ENCODE peak calls at places on chromosomes 13 and 19, in six cellular contexts. One of them, this sample, is unnamed.

GRCh38 chr19:5654931-5655330 is 25.4 kb downstream of the MICOS13 start:
- DNase-seq in breast epithelium: no peak
- DNase-seq in suprapubic skin: no peak
- DNase-seq in prostate gland: no peak
- DNase-seq in endothelial cell of umbilical vein: no peak
- DNase-seq in transverse colon: no peak
- DNase-seq in this sample: no peak

GRCh38 chr19:35249848-35250711 is 1.3 kb downstream of the LSR start:
- DNase-seq in transverse colon: no peak
- DNase-seq in prostate gland: no peak
- DNase-seq in breast epithelium: no peak
- DNase-seq in endothelial cell of umbilical vein: no peak
- DNase-seq in suprapubic skin: peak
- DNase-seq in this sample: no peak

GRCh38 chr13:45928843-45929242 is 77.3 kb upstream of the SIAH3 start:
- DNase-seq in endothelial cell of umbilical vein: no peak
- DNase-seq in breast epithelium: no peak
- DNase-seq in suprapubic skin: no peak
- DNase-seq in transverse colon: no peak
- DNase-seq in prostate gland: no peak
- DNase-seq in this sample: no peak

GRCh38 chr13:110425444-110425780 is 118.3 kb downstream of the COL4A2 start:
- DNase-seq in suprapubic skin: no peak
- DNase-seq in prostate gland: no peak
- DNase-seq in endothelial cell of umbilical vein: peak
- DNase-seq in transverse colon: no peak
- DNase-seq in breast epithelium: no peak
- DNase-seq in this sample: no peak

GRCh38 chr19:8036438-8037099 is 16.0 kb upstream of the CCL25 start:
- DNase-seq in breast epithelium: no peak
- DNase-seq in suprapubic skin: no peak
- DNase-seq in endothelial cell of umbilical vein: no peak
- DNase-seq in prostate gland: no peak
- DNase-seq in transverse colon: no peak
- DNase-seq in this sample: no peak

GRCh38 chr19:43330726-43331434 is 22.6 kb upstream of the CD177 start:
- DNase-seq in prostate gland: no peak
- DNase-seq in transverse colon: no peak
- DNase-seq in breast epithelium: no peak
- DNase-seq in endothelial cell of umbilical vein: no peak
- DNase-seq in suprapubic skin: no peak
- DNase-seq in this sample: no peak

GRCh38 chr13:68257111-68257842 is 1027.1 kb upstream of the PCDH9 start:
- DNase-seq in suprapubic skin: no peak
- DNase-seq in endothelial cell of umbilical vein: no peak
- DNase-seq in transverse colon: no peak
- DNase-seq in prostate gland: no peak
- DNase-seq in breast epithelium: no peak
- DNase-seq in this sample: no peak

GRCh38 chr19:53037101-53038097 is 7.1 kb upstream of the ERVV-2 start:
- DNase-seq in prostate gland: no peak
- DNase-seq in transverse colon: no peak
- DNase-seq in breast epithelium: no peak
- DNase-seq in endothelial cell of umbilical vein: peak
- DNase-seq in suprapubic skin: no peak
- DNase-seq in this sample: no peak

GRCh38 chr19:17281391-17282304 is at the start of gene ANKLE1:
- DNase-seq in transverse colon: peak
- DNase-seq in prostate gland: no peak
- DNase-seq in breast epithelium: no peak
- DNase-seq in suprapubic skin: no peak
- DNase-seq in endothelial cell of umbilical vein: no peak
- DNase-seq in this sample: peak

GRCh38 chr13:20960663-20961309 is 58.2 kb upstream of the XPO4 start:
- DNase-seq in endothelial cell of umbilical vein: peak
- DNase-seq in prostate gland: no peak
- DNase-seq in breast epithelium: no peak
- DNase-seq in transverse colon: peak
- DNase-seq in suprapubic skin: peak
- DNase-seq in this sample: no peak

GRCh38 chr19:10691883-10692282 is 9.4 kb upstream of the QTRT1 start:
- DNase-seq in breast epithelium: no peak
- DNase-seq in transverse colon: no peak
- DNase-seq in endothelial cell of umbilical vein: no peak
- DNase-seq in suprapubic skin: no peak
- DNase-seq in prostate gland: no peak
- DNase-seq in this sample: no peak

GRCh38 chr13:110119943-110120905 is 186.7 kb downstream of the COL4A1 start:
- DNase-seq in suprapubic skin: no peak
- DNase-seq in prostate gland: peak
- DNase-seq in breast epithelium: no peak
- DNase-seq in endothelial cell of umbilical vein: no peak
- DNase-seq in transverse colon: no peak
- DNase-seq in this sample: no peak

GRCh38 chr19:17522988-17523872 is 11.8 kb downstream of the PGLS start:
- DNase-seq in prostate gland: no peak
- DNase-seq in transverse colon: peak
- DNase-seq in breast epithelium: no peak
- DNase-seq in endothelial cell of umbilical vein: no peak
- DNase-seq in suprapubic skin: no peak
- DNase-seq in this sample: peak

GRCh38 chr19:46133777-46134231 is 9.3 kb upstream of the IGFL3 start:
- DNase-seq in breast epithelium: no peak
- DNase-seq in transverse colon: no peak
- DNase-seq in endothelial cell of umbilical vein: peak
- DNase-seq in suprapubic skin: no peak
- DNase-seq in prostate gland: no peak
- DNase-seq in this sample: no peak

GRCh38 chr19:15062036-15062435 is 12.8 kb downstream of the CASP14 start:
- DNase-seq in suprapubic skin: no peak
- DNase-seq in prostate gland: no peak
- DNase-seq in transverse colon: no peak
- DNase-seq in endothelial cell of umbilical vein: no peak
- DNase-seq in breast epithelium: no peak
- DNase-seq in this sample: no peak

GRCh38 chr13:29454931-29455481 is 140.5 kb downstream of the SLC7A1 start:
- DNase-seq in endothelial cell of umbilical vein: peak
- DNase-seq in suprapubic skin: no peak
- DNase-seq in transverse colon: no peak
- DNase-seq in breast epithelium: no peak
- DNase-seq in prostate gland: peak
- DNase-seq in this sample: no peak

GRCh38 chr13:37058801-37059135 is 720 bp downstream of the SUPT20H start:
- DNase-seq in prostate gland: no peak
- DNase-seq in suprapubic skin: no peak
- DNase-seq in breast epithelium: no peak
- DNase-seq in endothelial cell of umbilical vein: no peak
- DNase-seq in transverse colon: no peak
- DNase-seq in this sample: no peak

GRCh38 chr13:34738251-34739170 is 203.6 kb upstream of the NBEA start:
- DNase-seq in endothelial cell of umbilical vein: no peak
- DNase-seq in transverse colon: no peak
- DNase-seq in suprapubic skin: no peak
- DNase-seq in prostate gland: no peak
- DNase-seq in breast epithelium: no peak
- DNase-seq in this sample: no peak

GRCh38 chr13:30908416-30908980 is 2.4 kb downstream of the MEDAG start:
- DNase-seq in endothelial cell of umbilical vein: peak
- DNase-seq in suprapubic skin: no peak
- DNase-seq in breast epithelium: no peak
- DNase-seq in prostate gland: no peak
- DNase-seq in transverse colon: no peak
- DNase-seq in this sample: no peak

GRCh38 chr13:80235559-80236296 is 105.2 kb downstream of the SPRY2 start:
- DNase-seq in suprapubic skin: no peak
- DNase-seq in breast epithelium: no peak
- DNase-seq in transverse colon: peak
- DNase-seq in endothelial cell of umbilical vein: peak
- DNase-seq in prostate gland: no peak
- DNase-seq in this sample: no peak

GRCh38 chr13:97125051-97125809 is 96.9 kb upstream of the MBNL2 start:
- DNase-seq in transverse colon: no peak
- DNase-seq in endothelial cell of umbilical vein: no peak
- DNase-seq in prostate gland: no peak
- DNase-seq in suprapubic skin: peak
- DNase-seq in breast epithelium: no peak
- DNase-seq in this sample: no peak

GRCh38 chr13:40445557-40445990 is 220.9 kb downstream of the FOXO1 start:
- DNase-seq in endothelial cell of umbilical vein: peak
- DNase-seq in suprapubic skin: no peak
- DNase-seq in breast epithelium: no peak
- DNase-seq in prostate gland: no peak
- DNase-seq in transverse colon: peak
- DNase-seq in this sample: peak

GRCh38 chr19:58456111-58456510 is 4.7 kb downstream of the ZNF324B start:
- DNase-seq in suprapubic skin: no peak
- DNase-seq in endothelial cell of umbilical vein: no peak
- DNase-seq in breast epithelium: no peak
- DNase-seq in prostate gland: no peak
- DNase-seq in transverse colon: no peak
- DNase-seq in this sample: no peak

GRCh38 chr19:51550848-51551672 is 19.6 kb upstream of the SIGLEC6 start:
- DNase-seq in transverse colon: no peak
- DNase-seq in suprapubic skin: no peak
- DNase-seq in endothelial cell of umbilical vein: no peak
- DNase-seq in prostate gland: no peak
- DNase-seq in breast epithelium: no peak
- DNase-seq in this sample: no peak

GRCh38 chr19:51551673-51552440 is 19.2 kb upstream of the ZNF175 start:
- DNase-seq in breast epithelium: peak
- DNase-seq in suprapubic skin: no peak
- DNase-seq in prostate gland: no peak
- DNase-seq in endothelial cell of umbilical vein: no peak
- DNase-seq in transverse colon: no peak
- DNase-seq in this sample: no peak

GRCh38 chr19:51549533-51550324 is 18.3 kb upstream of the SIGLEC6 start:
- DNase-seq in breast epithelium: no peak
- DNase-seq in prostate gland: no peak
- DNase-seq in suprapubic skin: no peak
- DNase-seq in endothelial cell of umbilical vein: no peak
- DNase-seq in transverse colon: no peak
- DNase-seq in this sample: no peak

GRCh38 chr19:51552608-51552995 is 18.5 kb upstream of the ZNF175 start:
- DNase-seq in breast epithelium: no peak
- DNase-seq in transverse colon: no peak
- DNase-seq in suprapubic skin: no peak
- DNase-seq in endothelial cell of umbilical vein: no peak
- DNase-seq in prostate gland: no peak
- DNase-seq in this sample: no peak

GRCh38 chr19:51552996-51553725 is 17.9 kb upstream of the ZNF175 start:
- DNase-seq in prostate gland: peak
- DNase-seq in transverse colon: peak
- DNase-seq in breast epithelium: peak
- DNase-seq in suprapubic skin: no peak
- DNase-seq in endothelial cell of umbilical vein: peak
- DNase-seq in this sample: peak
- TF ChIP-seq POLR2AphosphoS5 in prostate gland: no peak
- TF ChIP-seq POLR2AphosphoS5 in transverse colon: no peak
- TF ChIP-seq POLR2AphosphoS5 in breast epithelium: no peak
- TF ChIP-seq POLR2AphosphoS5 in suprapubic skin: no peak
- TF ChIP-seq POLR2AphosphoS5 in endothelial cell of umbilical vein: no peak
- TF ChIP-seq POLR2AphosphoS5 in this sample: no peak

DNA sequence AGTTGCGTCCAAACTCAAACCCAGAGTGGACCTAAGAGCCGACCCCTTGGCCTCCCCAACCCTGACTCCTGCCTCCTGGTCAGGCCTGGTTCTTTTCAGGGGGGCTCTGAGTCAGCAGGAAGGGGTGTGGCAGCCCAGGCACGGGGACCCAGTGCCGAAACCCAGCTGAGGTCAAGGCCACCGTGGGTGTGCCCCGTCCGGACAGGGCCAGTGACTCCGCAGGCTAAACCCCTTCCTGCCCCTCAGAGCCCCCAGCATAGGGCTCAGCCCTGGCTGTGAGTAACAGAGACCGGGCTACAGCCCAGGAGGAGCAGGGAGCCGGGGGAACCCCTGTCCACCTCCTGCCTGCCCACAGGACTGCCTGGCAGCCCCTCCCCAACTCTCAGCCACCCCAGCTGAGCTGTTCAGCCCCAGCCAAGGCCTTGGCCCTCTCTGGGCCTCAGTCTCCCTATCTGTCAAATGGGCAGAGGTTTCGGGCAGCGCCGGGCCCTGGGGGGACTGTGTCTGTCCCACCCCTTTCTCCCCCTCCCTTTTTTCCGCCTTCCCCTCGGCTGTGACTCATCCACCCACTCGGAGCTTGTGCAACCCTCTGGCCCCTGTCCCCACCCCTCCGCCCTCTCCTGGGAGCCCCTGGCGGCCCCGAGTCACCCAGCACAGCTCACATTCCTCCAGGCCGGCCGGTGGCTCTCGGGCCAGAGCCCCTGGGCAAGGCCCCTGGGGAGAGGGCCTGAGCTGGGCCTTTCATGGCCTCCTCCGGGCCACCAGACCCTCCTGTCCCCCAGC is 8.6 kb downstream of the ZBTB7A start:
- DNase-seq in breast epithelium: peak
- DNase-seq in prostate gland: peak
- DNase-seq in suprapubic skin: peak
- DNase-seq in transverse colon: peak
- DNase-seq in endothelial cell of umbilical vein: peak
- DNase-seq in this sample: peak
- TF ChIP-seq POLR2A in breast epithelium: no peak
- TF ChIP-seq POLR2A in prostate gland: no peak
- TF ChIP-seq POLR2A in suprapubic skin: no peak
- TF ChIP-seq POLR2A in transverse colon: peak
- TF ChIP-seq POLR2A in endothelial cell of umbilical vein: no peak
- TF ChIP-seq POLR2A in this sample: no peak

GRCh38 chr19:40284501-40285352 is at the start of gene AKT2:
- DNase-seq in suprapubic skin: peak
- DNase-seq in transverse colon: no peak
- DNase-seq in breast epithelium: peak
- DNase-seq in prostate gland: peak
- DNase-seq in endothelial cell of umbilical vein: no peak
- DNase-seq in this sample: no peak
- TF ChIP-seq POLR2AphosphoS5 in suprapubic skin: no peak
- TF ChIP-seq POLR2AphosphoS5 in transverse colon: no peak
- TF ChIP-seq POLR2AphosphoS5 in breast epithelium: no peak
- TF ChIP-seq POLR2AphosphoS5 in prostate gland: no peak
- TF ChIP-seq POLR2AphosphoS5 in endothelial cell of umbilical vein: peak
- TF ChIP-seq POLR2AphosphoS5 in this sample: no peak

GRCh38 chr19:45079911-45080469 is 930 bp downstream of the GEMIN7 start:
- DNase-seq in endothelial cell of umbilical vein: no peak
- DNase-seq in suprapubic skin: no peak
- DNase-seq in transverse colon: peak
- DNase-seq in breast epithelium: no peak
- DNase-seq in prostate gland: no peak
- DNase-seq in this sample: peak

GRCh38 chr19:45076029-45076850 is at the start of gene ZNF296:
- DNase-seq in prostate gland: peak
- DNase-seq in breast epithelium: peak
- DNase-seq in suprapubic skin: peak
- DNase-seq in transverse colon: peak
- DNase-seq in endothelial cell of umbilical vein: peak
- DNase-seq in this sample: peak

GRCh38 chr19:45076851-45077730 is 813 bp upstream of the ZNF296 start:
- DNase-seq in transverse colon: peak
- DNase-seq in breast epithelium: no peak
- DNase-seq in endothelial cell of umbilical vein: no peak
- DNase-seq in prostate gland: no peak
- DNase-seq in suprapubic skin: no peak
- DNase-seq in this sample: no peak

GRCh38 chr19:45079063-45079910 is at the start of gene GEMIN7:
- DNase-seq in breast epithelium: peak
- DNase-seq in prostate gland: peak
- DNase-seq in suprapubic skin: peak
- DNase-seq in endothelial cell of umbilical vein: peak
- DNase-seq in transverse colon: peak
- DNase-seq in this sample: peak

GRCh38 chr19:45078390-45079062 is 534 bp upstream of the GEMIN7 start:
- DNase-seq in breast epithelium: no peak
- DNase-seq in transverse colon: no peak
- DNase-seq in endothelial cell of umbilical vein: no peak
- DNase-seq in prostate gland: no peak
- DNase-seq in suprapubic skin: no peak
- DNase-seq in this sample: no peak
- TF ChIP-seq POLR2A in breast epithelium: no peak
- TF ChIP-seq POLR2A in transverse colon: no peak
- TF ChIP-seq POLR2A in endothelial cell of umbilical vein: no peak
- TF ChIP-seq POLR2A in prostate gland: no peak
- TF ChIP-seq POLR2A in suprapubic skin: no peak
- TF ChIP-seq POLR2A in this sample: no peak